ENCODE peak calls at places on chromosomes 1 and 21, in seven cellular contexts. N is neural progenitor cell, C is K562, J is PC-3, I is H1, A is OCI-LY7, Y is IMR-90. L is an unnamed sample.

GRCh38 chr21:39029086-39029772 is 154.0 kb downstream of the PSMG1 start:
- DNase-seq in N (no peak), C (no peak), J (no peak), I (no peak), A (no peak), Y (peak), L (no peak)

GRCh38 chr1:245116131-245116530 is 38.7 kb upstream of the KIF26B start:
- DNase-seq in N (no peak), C (no peak), J (no peak), I (no peak), A (no peak), Y (no peak), L (no peak)

GRCh38 chr1:207304710-207305151 is 16.7 kb upstream of the CD55 start:
- DNase-seq in N (no peak), C (no peak), J (peak), I (no peak), A (no peak), Y (peak), L (no peak)

GRCh38 chr1:22166439-22166838 is 23.5 kb upstream of the WNT4 start:
- DNase-seq in N (no peak), C (no peak), J (no peak), I (no peak), A (no peak), Y (no peak), L (no peak)

GRCh38 chr1:177611402-177611801 is 358.5 kb downstream of the SEC16B start:
- DNase-seq in N (no peak), C (no peak), J (no peak), I (no peak), A (no peak), Y (no peak), L (no peak)

GRCh38 chr1:244370060-244370637 is 81.6 kb downstream of the ADSS2 start:
- DNase-seq in N (no peak), C (peak), J (no peak), I (no peak), A (no peak), Y (no peak), L (no peak)

GRCh38 chr21:34635307-34635706 is 20.4 kb upstream of the RCAN1 start:
- DNase-seq in N (peak), C (peak), J (no peak), I (no peak), A (no peak), Y (no peak), L (peak)

GRCh38 chr1:196180847-196181593 is 427.2 kb downstream of the KCNT2 start:
- DNase-seq in N (no peak), C (no peak), J (peak), I (peak), A (no peak), Y (peak), L (no peak)

GRCh38 chr1:172143384-172144025 is 277.0 kb upstream of the C1orf105 start:
- DNase-seq in N (no peak), C (no peak), J (no peak), I (no peak), A (no peak), Y (peak), L (no peak)

GRCh38 chr1:47894718-47895393 is 102.3 kb downstream of the TRABD2B start:
- DNase-seq in N (no peak), C (no peak), J (peak), I (peak), A (no peak), Y (peak), L (peak)

GRCh38 chr1:21280482-21280881 is 9.8 kb downstream of the ECE1 start:
- DNase-seq in N (no peak), C (no peak), J (no peak), I (no peak), A (no peak), Y (no peak), L (no peak)

GRCh38 chr1:88237026-88237425 is 447.0 kb upstream of the PKN2 start:
- DNase-seq in N (peak), C (no peak), J (no peak), I (no peak), A (no peak), Y (peak), L (no peak)

GRCh38 chr21:41903559-41904351 is 24.6 kb upstream of the PRDM15 start:
- DNase-seq in N (no peak), C (no peak), J (no peak), I (no peak), A (no peak), Y (no peak), L (no peak)

GRCh38 chr1:205547932-205548827 is 43.7 kb downstream of the CDK18 start:
- DNase-seq in N (no peak), C (no peak), J (no peak), I (no peak), A (no peak), Y (no peak), L (no peak)

GRCh38 chr1:103538226-103538625 is 12.7 kb downstream of the RNPC3 start:
- DNase-seq in N (no peak), C (no peak), J (no peak), I (no peak), A (no peak), Y (no peak), L (no peak)

GRCh38 chr1:215569987-215570824 is 3.1 kb downstream of the KCTD3 start:
- DNase-seq in N (no peak), C (no peak), J (peak), I (no peak), A (no peak), Y (peak), L (no peak)

GRCh38 chr1:118322369-118322768 is 137.3 kb upstream of the SPAG17 start:
- DNase-seq in N (no peak), C (no peak), J (no peak), I (no peak), A (no peak), Y (no peak), L (no peak)

GRCh38 chr1:206117151-206117948 is at the start of gene AVPR1B:
- DNase-seq in N (peak), C (no peak), J (peak), I (peak), A (no peak), Y (peak), L (peak)

GRCh38 chr1:183019126-183019740 is 4.0 kb upstream of the LAMC1 start:
- DNase-seq in N (no peak), C (no peak), J (peak), I (no peak), A (no peak), Y (no peak), L (no peak)

GRCh38 chr21:38383411-38384245 is 114.6 kb downstream of the ERG start:
- DNase-seq in N (no peak), C (no peak), J (no peak), I (no peak), A (no peak), Y (no peak), L (no peak)

GRCh38 chr1:39105841-39106765 is 80.0 kb downstream of the NDUFS5 start:
- DNase-seq in N (peak), C (peak), J (peak), I (no peak), A (no peak), Y (no peak), L (peak)

GRCh38 chr1:25624155-25624554 is 7.6 kb downstream of the MAN1C1 start:
- DNase-seq in N (no peak), C (no peak), J (no peak), I (no peak), A (no peak), Y (no peak), L (no peak)

GRCh38 chr1:184068354-184068753 is 16.8 kb downstream of the TSEN15 start:
- DNase-seq in N (peak), C (no peak), J (no peak), I (no peak), A (no peak), Y (no peak), L (peak)
- H3K4me2 ChIP-seq in N (peak), C (no peak), J (no peak), I (no peak), A (no peak), Y (no peak), L (peak)

GRCh38 chr21:44337941-44338895 is 972 bp downstream of the CFAP410 start:
- DNase-seq in N (peak), C (peak), J (peak), I (no peak), A (peak), Y (peak), L (peak)
- TF ChIP-seq CTCF in N (peak), C (peak), J (peak), I (peak), A (peak), Y (peak), L (peak)

GRCh38 chr1:59329412-59330053 is 32.6 kb downstream of the FGGY start:
- DNase-seq in N (no peak), C (no peak), J (no peak), I (no peak), A (no peak), Y (no peak), L (peak)
- H3K4me2 ChIP-seq in N (no peak), C (no peak), J (no peak), I (no peak), A (no peak), Y (no peak), L (no peak)

GRCh38 chr1:211514030-211514754 is 22.2 kb upstream of the RD3 start:
- DNase-seq in N (peak), C (peak), J (peak), I (peak), A (peak), Y (peak), L (peak)

GRCh38 chr1:211518330-211519289 is 26.6 kb upstream of the RD3 start:
- DNase-seq in N (no peak), C (no peak), J (no peak), I (no peak), A (peak), Y (no peak), L (no peak)

GRCh38 chr1:211517006-211517405 is 25.0 kb upstream of the RD3 start:
- DNase-seq in N (peak), C (no peak), J (peak), I (no peak), A (peak), Y (no peak), L (peak)

GRCh38 chr1:211511947-211512346 is 20.0 kb upstream of the RD3 start:
- DNase-seq in N (no peak), C (no peak), J (peak), I (no peak), A (no peak), Y (peak), L (no peak)

GRCh38 chr1:211515090-211516023 is 23.4 kb upstream of the RD3 start:
- DNase-seq in N (peak), C (peak), J (peak), I (no peak), A (peak), Y (peak), L (peak)
- TF ChIP-seq CTCF in N (peak), C (peak), J (peak), I (peak), A (peak), Y (peak), L (peak)